ENCODE peak calls at places on chromosomes 13 and 19, in five cellular contexts. One of them, this sample, is unnamed.

GRCh38 chr19:52007436-52007804 is 591 bp downstream of the ZNF615 start:
- DNase-seq in colonic mucosa: no peak
- DNase-seq in CD8-positive, alpha-beta T cell: no peak
- DNase-seq in GM10248: no peak
- DNase-seq in fibroblast of lung: peak
- DNase-seq in this sample: no peak

GRCh38 chr19:38710928-38711725 is 33.1 kb downstream of the CAPN12 start:
- DNase-seq in colonic mucosa: no peak
- DNase-seq in CD8-positive, alpha-beta T cell: no peak
- DNase-seq in GM10248: no peak
- DNase-seq in fibroblast of lung: no peak
- DNase-seq in this sample: no peak

GRCh38 chr19:47523473-47523872 is 8.6 kb upstream of the NAPA start:
- DNase-seq in colonic mucosa: peak
- DNase-seq in CD8-positive, alpha-beta T cell: no peak
- DNase-seq in GM10248: no peak
- DNase-seq in fibroblast of lung: no peak
- DNase-seq in this sample: no peak

GRCh38 chr13:44132710-44133109 is 240.9 kb upstream of the SERP2 start:
- DNase-seq in colonic mucosa: no peak
- DNase-seq in CD8-positive, alpha-beta T cell: no peak
- DNase-seq in GM10248: no peak
- DNase-seq in fibroblast of lung: peak
- DNase-seq in this sample: no peak

GRCh38 chr13:19845758-19846157 is 17.7 kb downstream of the ZMYM5 start:
- DNase-seq in colonic mucosa: peak
- DNase-seq in CD8-positive, alpha-beta T cell: no peak
- DNase-seq in GM10248: no peak
- DNase-seq in fibroblast of lung: peak
- DNase-seq in this sample: no peak

GRCh38 chr19:48480476-48481190 is 11.5 kb downstream of the CYTH2 start:
- DNase-seq in colonic mucosa: peak
- DNase-seq in CD8-positive, alpha-beta T cell: peak
- DNase-seq in GM10248: no peak
- DNase-seq in fibroblast of lung: peak
- DNase-seq in this sample: no peak

GRCh38 chr19:40672038-40672437 is 18.4 kb downstream of the NUMBL start:
- DNase-seq in colonic mucosa: no peak
- DNase-seq in CD8-positive, alpha-beta T cell: no peak
- DNase-seq in GM10248: no peak
- DNase-seq in fibroblast of lung: no peak
- DNase-seq in this sample: no peak

GRCh38 chr19:55256562-55257460 is 2.0 kb downstream of the PPP6R1 start:
- DNase-seq in colonic mucosa: no peak
- DNase-seq in CD8-positive, alpha-beta T cell: no peak
- DNase-seq in GM10248: no peak
- DNase-seq in fibroblast of lung: no peak
- DNase-seq in this sample: no peak

GRCh38 chr19:33821871-33822270 is 25.2 kb downstream of the KCTD15 start:
- DNase-seq in colonic mucosa: no peak
- DNase-seq in CD8-positive, alpha-beta T cell: no peak
- DNase-seq in GM10248: no peak
- DNase-seq in fibroblast of lung: no peak
- DNase-seq in this sample: peak

GRCh38 chr19:49455729-49456128 is 2.7 kb downstream of the ALDH16A1 start:
- DNase-seq in colonic mucosa: no peak
- DNase-seq in CD8-positive, alpha-beta T cell: no peak
- DNase-seq in GM10248: no peak
- DNase-seq in fibroblast of lung: no peak
- DNase-seq in this sample: no peak

GRCh38 chr19:38759590-38760003 is 13.7 kb downstream of the LGALS7 start:
- DNase-seq in colonic mucosa: peak
- DNase-seq in CD8-positive, alpha-beta T cell: no peak
- DNase-seq in GM10248: no peak
- DNase-seq in fibroblast of lung: no peak
- DNase-seq in this sample: no peak

GRCh38 chr19:4064551-4065260 is 2.0 kb downstream of the ZBTB7A start:
- DNase-seq in colonic mucosa: peak
- DNase-seq in CD8-positive, alpha-beta T cell: peak
- DNase-seq in GM10248: peak
- DNase-seq in fibroblast of lung: peak
- DNase-seq in this sample: no peak

GRCh38 chr13:26486550-26486949 is 70.9 kb upstream of the WASF3 start:
- DNase-seq in colonic mucosa: no peak
- DNase-seq in CD8-positive, alpha-beta T cell: no peak
- DNase-seq in GM10248: no peak
- DNase-seq in fibroblast of lung: no peak
- DNase-seq in this sample: no peak

GRCh38 chr19:29577662-29577963 is 28.5 kb upstream of the POP4 start:
- DNase-seq in colonic mucosa: no peak
- DNase-seq in CD8-positive, alpha-beta T cell: no peak
- DNase-seq in GM10248: no peak
- DNase-seq in fibroblast of lung: no peak
- DNase-seq in this sample: no peak

GRCh38 chr19:2270572-2271515 is 11.1 kb downstream of the PEAK3 start:
- DNase-seq in colonic mucosa: peak
- DNase-seq in CD8-positive, alpha-beta T cell: peak
- DNase-seq in GM10248: peak
- DNase-seq in fibroblast of lung: peak
- DNase-seq in this sample: peak

GRCh38 chr19:1767464-1767933 is 14.2 kb downstream of the ONECUT3 start:
- DNase-seq in colonic mucosa: peak
- DNase-seq in CD8-positive, alpha-beta T cell: peak
- DNase-seq in GM10248: peak
- DNase-seq in fibroblast of lung: no peak
- DNase-seq in this sample: peak

GRCh38 chr19:45136507-45137178 is 24.1 kb downstream of the NKPD1 start:
- DNase-seq in colonic mucosa: no peak
- DNase-seq in CD8-positive, alpha-beta T cell: no peak
- DNase-seq in GM10248: peak
- DNase-seq in fibroblast of lung: no peak
- DNase-seq in this sample: peak

GRCh38 chr19:47226426-47227346 is 4.3 kb downstream of the BBC3 start:
- DNase-seq in colonic mucosa: peak
- DNase-seq in CD8-positive, alpha-beta T cell: peak
- DNase-seq in GM10248: peak
- DNase-seq in fibroblast of lung: peak
- DNase-seq in this sample: peak

GRCh38 chr13:106569233-106570095 is 1.5 kb upstream of the ARGLU1 start:
- DNase-seq in colonic mucosa: no peak
- DNase-seq in CD8-positive, alpha-beta T cell: no peak
- DNase-seq in GM10248: no peak
- DNase-seq in fibroblast of lung: no peak
- DNase-seq in this sample: no peak

GRCh38 chr13:78611040-78611439 is 7.7 kb upstream of the POU4F1 start:
- DNase-seq in colonic mucosa: no peak
- DNase-seq in CD8-positive, alpha-beta T cell: no peak
- DNase-seq in GM10248: no peak
- DNase-seq in fibroblast of lung: no peak
- DNase-seq in this sample: no peak

GRCh38 chr19:49362926-49363264 is 679 bp upstream of the TEAD2 start:
- DNase-seq in colonic mucosa: peak
- DNase-seq in CD8-positive, alpha-beta T cell: no peak
- DNase-seq in GM10248: no peak
- DNase-seq in fibroblast of lung: peak
- DNase-seq in this sample: peak

DNA sequence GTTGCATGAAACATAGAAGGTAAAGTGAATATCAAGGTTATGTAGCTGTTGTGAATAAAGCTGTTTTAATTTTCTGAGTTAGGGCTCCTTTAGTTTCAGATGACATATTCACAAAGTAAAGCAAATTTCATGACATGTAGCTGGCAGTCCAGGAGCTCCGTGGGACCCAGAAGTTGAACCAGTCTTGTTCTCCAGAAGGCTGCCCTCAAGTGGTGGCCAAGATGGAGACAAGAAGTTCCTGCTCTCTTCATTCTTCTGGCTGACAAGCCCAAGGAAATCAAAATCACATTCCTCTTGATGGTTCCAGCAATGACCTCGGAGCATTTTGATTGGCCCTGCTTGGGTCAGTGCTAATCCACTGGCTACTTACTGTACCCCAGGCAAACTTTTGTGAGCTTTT is 128.7 kb downstream of the LIG4 start:
- DNase-seq in colonic mucosa: no peak
- DNase-seq in CD8-positive, alpha-beta T cell: no peak
- DNase-seq in GM10248: no peak
- DNase-seq in fibroblast of lung: no peak
- DNase-seq in this sample: no peak
- TF ChIP-seq CTCF in colonic mucosa: no peak
- TF ChIP-seq CTCF in CD8-positive, alpha-beta T cell: no peak
- TF ChIP-seq CTCF in GM10248: no peak
- TF ChIP-seq CTCF in fibroblast of lung: no peak
- TF ChIP-seq CTCF in this sample: peak

DNA sequence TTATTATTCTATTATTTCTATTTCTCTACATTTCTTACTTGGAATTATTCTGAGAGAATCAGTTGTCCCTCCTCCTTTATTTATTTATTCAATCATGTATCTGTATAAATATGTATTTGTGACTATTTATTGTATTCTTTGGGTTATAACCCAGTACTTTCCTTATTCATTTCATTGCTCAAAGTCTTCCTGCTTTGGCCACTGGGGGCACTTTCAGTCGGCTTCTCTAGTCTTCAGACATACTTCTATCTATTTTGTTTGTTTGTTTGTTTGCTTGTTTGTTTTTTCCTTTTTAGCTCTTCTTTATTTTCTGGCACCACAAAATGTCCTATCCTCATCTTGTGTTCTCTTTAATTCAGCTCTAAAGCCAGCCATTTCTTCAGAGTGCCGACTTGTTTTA is 260.4 kb downstream of the NALCN start:
- DNase-seq in colonic mucosa: no peak
- DNase-seq in CD8-positive, alpha-beta T cell: no peak
- DNase-seq in GM10248: no peak
- DNase-seq in fibroblast of lung: no peak
- DNase-seq in this sample: no peak
- TF ChIP-seq CTCF in colonic mucosa: no peak
- TF ChIP-seq CTCF in CD8-positive, alpha-beta T cell: peak
- TF ChIP-seq CTCF in GM10248: peak
- TF ChIP-seq CTCF in fibroblast of lung: peak
- TF ChIP-seq CTCF in this sample: peak

DNA sequence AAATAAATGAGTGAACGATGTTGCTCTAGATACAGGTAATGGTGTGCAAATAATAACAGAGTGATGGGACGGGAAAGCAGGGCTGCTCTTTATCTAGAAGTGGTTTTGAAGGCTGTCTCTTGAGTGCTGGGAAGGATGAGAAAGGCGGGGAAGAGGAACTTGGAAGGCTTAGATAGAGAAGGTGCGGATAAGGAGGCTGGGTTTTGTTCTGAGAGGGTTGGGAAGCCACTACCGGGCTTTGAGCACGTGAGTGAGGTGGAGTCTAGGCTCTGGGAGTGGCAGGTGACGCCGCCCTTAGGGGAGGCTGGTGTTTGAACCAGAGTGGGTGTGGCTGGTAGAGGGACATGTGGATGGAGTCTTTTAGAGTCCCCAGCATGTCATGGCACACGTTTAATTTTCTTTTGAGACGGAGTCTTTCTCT is 811 bp downstream of the ARMC6 start:
- DNase-seq in colonic mucosa: peak
- DNase-seq in CD8-positive, alpha-beta T cell: peak
- DNase-seq in GM10248: peak
- DNase-seq in fibroblast of lung: peak
- DNase-seq in this sample: peak
- TF ChIP-seq CTCF in colonic mucosa: no peak
- TF ChIP-seq CTCF in CD8-positive, alpha-beta T cell: no peak
- TF ChIP-seq CTCF in GM10248: no peak
- TF ChIP-seq CTCF in fibroblast of lung: no peak
- TF ChIP-seq CTCF in this sample: no peak

DNA sequence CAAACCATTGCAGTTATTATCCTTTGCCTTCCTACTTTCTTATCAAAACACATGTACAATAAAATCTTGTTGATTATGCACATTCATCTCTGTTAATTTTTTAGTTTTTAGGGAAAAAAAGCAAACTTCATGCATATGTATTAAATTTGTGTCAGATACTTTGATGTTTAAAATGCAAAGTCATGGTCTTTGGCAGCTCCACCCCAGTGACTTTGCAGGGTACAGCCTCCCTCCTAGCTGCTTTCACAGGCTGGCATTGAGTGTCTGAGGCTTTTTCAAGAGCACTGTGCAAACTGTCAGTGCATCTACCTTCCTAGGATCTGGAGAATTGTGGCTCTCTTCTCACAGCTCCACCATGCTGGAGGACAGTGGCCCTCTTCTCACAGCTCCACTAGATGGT is 1988.1 kb upstream of the PCDH20 start:
- DNase-seq in colonic mucosa: no peak
- DNase-seq in CD8-positive, alpha-beta T cell: no peak
- DNase-seq in GM10248: no peak
- DNase-seq in fibroblast of lung: no peak
- DNase-seq in this sample: no peak
- TF ChIP-seq CTCF in colonic mucosa: no peak
- TF ChIP-seq CTCF in CD8-positive, alpha-beta T cell: no peak
- TF ChIP-seq CTCF in GM10248: no peak
- TF ChIP-seq CTCF in fibroblast of lung: no peak
- TF ChIP-seq CTCF in this sample: peak

GRCh38 chr13:30021611-30022010 is 171.2 kb upstream of the UBL3 start:
- DNase-seq in colonic mucosa: no peak
- DNase-seq in CD8-positive, alpha-beta T cell: no peak
- DNase-seq in GM10248: no peak
- DNase-seq in fibroblast of lung: no peak
- DNase-seq in this sample: no peak

GRCh38 chr13:30016398-30016797 is 166.0 kb upstream of the UBL3 start:
- DNase-seq in colonic mucosa: no peak
- DNase-seq in CD8-positive, alpha-beta T cell: no peak
- DNase-seq in GM10248: no peak
- DNase-seq in fibroblast of lung: no peak
- DNase-seq in this sample: no peak

GRCh38 chr13:30019648-30020626 is 169.5 kb upstream of the UBL3 start:
- DNase-seq in colonic mucosa: no peak
- DNase-seq in CD8-positive, alpha-beta T cell: no peak
- DNase-seq in GM10248: no peak
- DNase-seq in fibroblast of lung: no peak
- DNase-seq in this sample: no peak

GRCh38 chr13:30020726-30021312 is 170.4 kb upstream of the UBL3 start:
- DNase-seq in colonic mucosa: no peak
- DNase-seq in CD8-positive, alpha-beta T cell: no peak
- DNase-seq in GM10248: no peak
- DNase-seq in fibroblast of lung: peak
- DNase-seq in this sample: no peak

GRCh38 chr13:30017880-30018279 is 167.5 kb upstream of the UBL3 start:
- DNase-seq in colonic mucosa: no peak
- DNase-seq in CD8-positive, alpha-beta T cell: no peak
- DNase-seq in GM10248: no peak
- DNase-seq in fibroblast of lung: no peak
- DNase-seq in this sample: no peak
- TF ChIP-seq CTCF in colonic mucosa: no peak
- TF ChIP-seq CTCF in CD8-positive, alpha-beta T cell: no peak
- TF ChIP-seq CTCF in GM10248: no peak
- TF ChIP-seq CTCF in fibroblast of lung: no peak
- TF ChIP-seq CTCF in this sample: no peak

DNA sequence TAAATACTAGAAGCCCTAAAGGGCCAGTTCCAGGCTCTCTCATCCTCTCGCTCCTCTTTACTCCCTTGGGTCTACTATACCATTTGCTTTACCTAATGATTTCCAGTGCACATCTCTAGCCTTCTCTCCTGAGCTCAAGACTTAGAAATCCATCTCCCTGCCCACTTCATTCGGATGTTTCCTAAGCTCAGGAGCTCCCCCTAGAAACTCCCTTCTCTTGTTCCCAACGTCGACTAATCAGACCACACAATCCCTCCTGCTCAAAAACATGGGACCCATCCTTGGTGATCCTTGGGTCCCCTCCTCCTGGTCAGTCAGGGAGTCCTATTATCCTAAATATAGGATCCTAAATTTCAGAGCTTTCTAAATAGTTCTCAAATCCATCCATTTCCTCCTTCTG is 21.1 kb upstream of the STK24 start:
- DNase-seq in colonic mucosa: no peak
- DNase-seq in CD8-positive, alpha-beta T cell: no peak
- DNase-seq in GM10248: no peak
- DNase-seq in fibroblast of lung: no peak
- DNase-seq in this sample: no peak
- TF ChIP-seq CTCF in colonic mucosa: no peak
- TF ChIP-seq CTCF in CD8-positive, alpha-beta T cell: no peak
- TF ChIP-seq CTCF in GM10248: no peak
- TF ChIP-seq CTCF in fibroblast of lung: peak
- TF ChIP-seq CTCF in this sample: no peak

This sample was measured in GM13977.